ENCODE peak calls at places on chromosome 11, in four cellular contexts. One of them, this sample, is unnamed.
A peak's percentile ranks its signal among the peaks of the same experiment; 100 is the strongest.

GRCh38 chr11:61961570-61962212 is 5.7 kb downstream of the FTH1 start:
- DNase-seq in Karpas-422: no peak
- DNase-seq in T-helper 2 cell: no peak
- DNase-seq in NCI-H2081: no peak
- DNase-seq in this sample: no peak

GRCh38 chr11:727859-728748 is 19.2 kb upstream of the TALDO1 start:
- DNase-seq in NCI-H2081: peak; percentile 48
- DNase-seq in Karpas-422: peak; percentile 89
- DNase-seq in T-helper 2 cell: peak; percentile 82
- DNase-seq in this sample: peak; percentile 76

GRCh38 chr11:6703247-6704063 is 20.3 kb upstream of the MRPL17 start:
- DNase-seq in T-helper 2 cell: peak; percentile 25
- DNase-seq in Karpas-422: peak; percentile 50
- DNase-seq in NCI-H2081: peak; percentile 38
- DNase-seq in this sample: no peak

GRCh38 chr11:83257638-83258229 is 28.4 kb downstream of the CCDC90B start:
- DNase-seq in NCI-H2081: no peak
- DNase-seq in Karpas-422: no peak
- DNase-seq in T-helper 2 cell: no peak
- DNase-seq in this sample: no peak

GRCh38 chr11:47051217-47051616 is 114.7 kb downstream of the CSTPP1 start:
- DNase-seq in NCI-H2081: no peak
- DNase-seq in Karpas-422: no peak
- DNase-seq in T-helper 2 cell: no peak
- DNase-seq in this sample: no peak

GRCh38 chr11:105151936-105152554 is 12.5 kb upstream of the CARD18 start:
- DNase-seq in Karpas-422: no peak
- DNase-seq in NCI-H2081: no peak
- DNase-seq in T-helper 2 cell: no peak
- DNase-seq in this sample: no peak

GRCh38 chr11:87019582-87020271 is 18.0 kb upstream of the TMEM135 start:
- DNase-seq in T-helper 2 cell: no peak
- DNase-seq in Karpas-422: no peak
- DNase-seq in NCI-H2081: no peak
- DNase-seq in this sample: no peak

GRCh38 chr11:121473064-121473777 is 20.5 kb upstream of the SORL1-AS1 start:
- DNase-seq in Karpas-422: no peak
- DNase-seq in T-helper 2 cell: no peak
- DNase-seq in NCI-H2081: no peak
- DNase-seq in this sample: no peak